ENCODE peak calls at places on chromosomes 6 and 20, in six cellular contexts. V, Q, C, P, M and J are unnamed samples.
A peak's percentile ranks its signal among the peaks of the same experiment; 100 is the strongest.

GRCh38 chr6:129683606-129684322 is 26.2 kb downstream of the ARHGAP18 start:
- DNase-seq in P (peak; percentile 83), V (peak; percentile 91), Q (peak; percentile 75), C (peak; percentile 58), M (peak; percentile 83), J (no peak)

GRCh38 chr6:12621766-12622165 is 94.8 kb upstream of the PHACTR1 start:
- DNase-seq in C (no peak), M (no peak), P (no peak), Q (no peak), V (no peak), J (no peak)

GRCh38 chr20:49851234-49851755 is 38.7 kb downstream of the SLC9A8 start:
- DNase-seq in P (peak; percentile 66), Q (no peak), M (peak; percentile 68), C (no peak), V (no peak), J (no peak)

GRCh38 chr20:48681882-48682426 is 145.8 kb downstream of the PREX1 start:
- DNase-seq in M (no peak), Q (no peak), V (no peak), C (no peak), P (no peak), J (no peak)

GRCh38 chr20:62258499-62259293 is 20.4 kb downstream of the OSBPL2 start:
- DNase-seq in P (peak; percentile 80), C (no peak), M (peak; percentile 68), V (no peak), Q (no peak), J (no peak)

GRCh38 chr6:169677096-169677495 is 24.7 kb downstream of the WDR27 start:
- DNase-seq in V (no peak), P (no peak), C (no peak), M (no peak), Q (no peak), J (no peak)

GRCh38 chr20:33312583-33312982 is 29.6 kb downstream of the BPIFB1 start:
- DNase-seq in V (no peak), Q (no peak), M (no peak), C (no peak), P (no peak), J (no peak)

GRCh38 chr20:18698735-18699380 is 111.0 kb downstream of the DTD1 start:
- DNase-seq in P (no peak), V (no peak), C (no peak), M (no peak), Q (no peak), J (no peak)

GRCh38 chr20:11080010-11080409 is 406.2 kb upstream of the JAG1 start:
- DNase-seq in P (no peak), Q (no peak), C (no peak), V (no peak), M (no peak), J (no peak)

GRCh38 chr20:47295921-47296426 is 60.5 kb downstream of the ZMYND8 start:
- DNase-seq in C (no peak), M (peak; percentile 57), V (no peak), P (no peak), Q (no peak), J (no peak)

GRCh38 chr6:25173951-25174474 is 105.2 kb upstream of the CARMIL1 start:
- DNase-seq in C (no peak), P (no peak), Q (peak; percentile 68), V (no peak), M (no peak), J (no peak)

GRCh38 chr6:160431231-160431630 is 83.1 kb downstream of the SLC22A3 start:
- DNase-seq in P (peak; percentile 85), V (no peak), M (peak; percentile 75), C (no peak), Q (no peak), J (peak; percentile 90)

GRCh38 chr20:3861191-3861590 is 14.6 kb downstream of the MAVS start:
- DNase-seq in Q (no peak), P (no peak), C (no peak), V (no peak), M (no peak), J (no peak)

GRCh38 chr6:16392010-16392409 is 153.6 kb downstream of the GMPR start:
- DNase-seq in C (no peak), M (no peak), V (no peak), P (no peak), Q (no peak), J (no peak)

GRCh38 chr6:41462980-41463930 is 82.9 kb upstream of the FOXP4 start:
- DNase-seq in C (peak; percentile 75), P (peak; percentile 91), M (peak; percentile 86), V (peak; percentile 89), Q (peak; percentile 88), J (peak; percentile 71)

GRCh38 chr20:25669826-25670422 is 26.7 kb downstream of the ZNF337 start:
- DNase-seq in M (no peak), Q (no peak), P (no peak), C (no peak), V (no peak), J (no peak)

GRCh38 chr6:103122766-103123601 is 1729.5 kb downstream of the GRIK2 start:
- DNase-seq in Q (peak; percentile 75), M (no peak), C (peak; percentile 90), P (peak; percentile 54), V (peak; percentile 4), J (no peak)

GRCh38 chr6:158867381-158868121 is 48.4 kb upstream of the EZR start:
- DNase-seq in P (no peak), Q (no peak), V (no peak), M (no peak), C (no peak), J (no peak)

GRCh38 chr6:157020398-157021266 is 243.5 kb downstream of the ARID1B start:
- DNase-seq in P (peak; percentile 79), M (peak; percentile 66), Q (peak; percentile 79), C (no peak), V (peak; percentile 77), J (no peak)

GRCh38 chr6:138162104-138162946 is 586 bp downstream of the ARFGEF3 start:
- DNase-seq in M (no peak), P (peak; percentile 45), C (no peak), Q (peak; percentile 66), V (no peak), J (no peak)

GRCh38 chr6:149268768-149269167 is 48.7 kb upstream of the TAB2 start:
- DNase-seq in C (no peak), P (no peak), M (no peak), Q (no peak), V (no peak), J (no peak)

GRCh38 chr20:10412591-10413408 is 21.2 kb downstream of the MKKS start:
- DNase-seq in V (no peak), C (no peak), P (no peak), Q (no peak), M (no peak), J (no peak)

GRCh38 chr6:150937126-150937906 is 71.8 kb downstream of the MTHFD1L start:
- DNase-seq in C (no peak), P (peak; percentile 90), V (no peak), M (peak; percentile 77), Q (no peak), J (no peak)

GRCh38 chr6:33642897-33643296 is 21.8 kb downstream of the ITPR3 start:
- DNase-seq in V (no peak), Q (no peak), C (peak; percentile 63), P (peak; percentile 77), M (peak; percentile 62), J (no peak)

DNA sequence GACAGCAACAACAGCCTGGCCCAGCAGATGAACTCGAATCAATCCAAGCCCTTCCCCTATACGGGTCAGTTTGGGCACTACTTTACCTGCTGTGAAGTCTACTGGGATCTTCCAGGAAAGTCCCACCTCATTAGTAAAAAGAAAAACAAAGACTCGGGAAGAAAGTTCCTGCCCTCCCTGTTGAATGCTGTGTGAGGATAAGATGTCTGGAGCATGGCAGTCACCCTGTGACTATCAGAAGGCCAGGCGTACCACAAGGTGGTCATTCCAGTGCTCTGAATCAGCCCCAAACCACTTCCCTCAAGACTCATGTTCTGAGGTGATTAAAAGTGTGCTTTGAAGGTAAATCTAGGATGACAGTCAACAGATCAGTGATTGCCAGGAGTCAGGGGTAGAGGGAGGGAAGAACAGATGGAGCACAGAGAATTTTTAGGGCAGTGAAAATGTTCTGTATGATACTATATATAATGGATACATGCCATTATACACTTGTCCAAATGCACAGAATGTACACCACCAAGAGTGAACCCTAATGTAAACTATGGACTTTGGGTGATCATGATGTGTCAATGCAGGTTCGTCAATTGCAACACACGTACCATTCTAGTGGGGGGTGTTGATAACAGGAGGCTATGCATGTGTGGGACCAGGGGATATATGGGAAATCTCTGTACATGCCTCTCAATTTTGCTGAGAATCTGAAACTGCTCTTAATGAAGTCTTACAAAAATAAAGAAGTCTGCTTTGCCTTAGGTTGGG is 14.7 kb downstream of the FKBP1A start:
- DNase-seq in M (no peak), V (no peak), C (no peak), Q (no peak), P (no peak), J (no peak)
- H3K4me1 ChIP-seq in M (peaks cover 96% of the 10 kb centered on the region), V (no peaks in the 10 kb centered on the region), C (no peaks in the 10 kb centered on the region), Q (peaks cover 96% of the 10 kb centered on the region), P (peaks cover 31% of the 10 kb centered on the region), J (peaks cover 7% of the 10 kb centered on the region)

DNA sequence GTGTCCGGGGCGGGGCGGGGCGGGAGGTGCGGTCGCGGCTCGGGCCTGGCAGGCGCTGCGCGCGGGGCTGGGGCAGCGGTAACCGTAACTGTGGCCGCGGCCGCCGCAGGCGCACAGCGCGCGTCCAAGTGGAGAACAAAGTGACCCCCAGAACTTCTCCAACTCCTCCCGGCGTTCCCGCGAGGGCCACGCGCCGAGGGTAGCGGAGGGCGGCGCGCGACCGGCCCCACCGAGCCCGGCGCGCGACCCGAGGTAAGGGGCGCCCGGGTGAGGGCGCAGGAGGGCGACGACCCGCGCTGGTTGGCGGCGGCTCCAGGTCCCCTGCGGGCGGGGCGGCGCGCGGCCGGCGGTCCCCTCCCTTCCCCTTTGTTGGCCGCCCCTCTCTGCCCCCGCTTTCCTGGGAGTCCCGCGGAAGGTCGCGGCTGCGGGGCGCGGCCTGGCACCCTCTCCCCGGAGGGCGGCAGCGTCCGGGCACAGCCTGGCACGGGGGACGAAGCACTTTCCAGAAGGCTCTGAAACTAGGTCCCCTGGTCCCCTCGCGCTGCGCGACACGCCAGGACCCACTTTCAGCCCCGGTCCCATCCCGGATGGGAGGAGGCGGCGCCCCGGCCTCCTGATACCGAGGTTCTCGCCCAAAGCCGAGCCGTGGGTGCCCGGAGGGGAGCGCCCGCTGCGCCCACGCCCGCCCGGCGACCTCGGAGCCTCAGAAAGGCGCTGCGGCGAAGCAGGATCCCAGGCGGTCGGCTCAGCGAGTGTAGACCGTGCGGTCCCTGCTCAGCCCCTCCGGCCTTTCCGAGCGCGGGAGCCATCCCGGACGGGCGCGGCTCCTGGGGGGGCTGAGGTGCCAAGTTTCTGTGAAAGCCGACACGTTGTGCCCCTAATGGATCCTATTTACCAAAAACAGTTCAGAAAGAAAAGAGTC is at the start of gene TIAM2:
- DNase-seq in M (no peak), Q (no peak), C (peak; percentile 61), V (no peak), P (peak; percentile 62), J (no peak)
- H3K4me3 ChIP-seq in M (peak within 1 kb of the TSS; percentile 39), Q (peak within 1 kb of the TSS; percentile 50), C (peak within 1 kb of the TSS; percentile 82), V (no peak within 1 kb of the TSS), P (peak within 1 kb of the TSS; percentile 32), J (peak within 1 kb of the TSS; percentile 26)

DNA sequence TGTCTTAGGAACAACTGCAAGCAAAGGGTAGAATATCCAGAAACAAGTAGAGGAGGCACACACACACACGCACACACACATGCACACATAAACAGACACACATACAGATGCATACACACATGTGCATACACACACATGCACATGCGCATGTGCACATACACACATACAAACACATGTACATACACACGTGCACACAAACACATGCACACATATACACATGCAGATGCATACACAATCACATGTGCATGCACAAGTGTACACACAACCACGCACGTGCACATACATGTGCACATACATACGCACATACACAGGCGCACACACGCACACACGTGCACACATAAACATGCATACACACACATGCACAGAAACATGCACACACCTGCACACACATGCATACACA is 206.5 kb upstream of the OPRM1 start:
- DNase-seq in P (no peak), M (no peak), V (no peak), Q (no peak), C (no peak), J (no peak)
- H3K4me1 ChIP-seq in P (no peaks in the 10 kb centered on the region), M (no peaks in the 10 kb centered on the region), V (no peaks in the 10 kb centered on the region), Q (no peaks in the 10 kb centered on the region), C (no peaks in the 10 kb centered on the region), J (no peaks in the 10 kb centered on the region)

GRCh38 chr6:89817481-89817880 is 2.1 kb downstream of the MDN1 start:
- DNase-seq in V (no peak), C (no peak), Q (no peak), M (no peak), P (no peak), J (no peak)
- H3K4me3 ChIP-seq in V (peak overlapping the region; percentile 94), C (peak overlapping the region; percentile 75), Q (no peak overlapping the region), M (no peak overlapping the region), P (no peak overlapping the region), J (no peak overlapping the region)